ENCODE peak calls at places on chromosomes 7 and 10, in eight cellular contexts. W is RPMI7951; O is retinal pigment epithelial cell; F is stimulated activated CD4-positive, alpha-beta T cell treated with anti-CD3 and anti-CD28 coated beads, Interleukin-12 subunit alpha, Interleukin-12 subunit beta, amount 100 ng/mL, for 24 hours; H is Caco-2; X is CD4-positive, CD25-positive, alpha-beta regulatory T cell; B is choroid plexus epithelial cell; Y is GM04504. Q is an unnamed sample.

GRCh38 chr7:111357691-111358090 is 204.6 kb downstream of the IMMP2L start:
- DNase-seq in W (peak), Y (no peak), O (peak), H (no peak), F (no peak), X (no peak), B (peak), Q (no peak)

GRCh38 chr7:131238260-131238940 is 89.3 kb upstream of the MKLN1 start:
- DNase-seq in O (no peak), Y (peak), W (peak), X (no peak), H (no peak), B (peak), F (no peak), Q (peak)

GRCh38 chr10:34864156-34865075 is 49.3 kb upstream of the PARD3 start:
- DNase-seq in Y (no peak), B (peak), H (no peak), W (no peak), F (no peak), O (no peak), X (no peak), Q (no peak)

GRCh38 chr10:95536017-95536416 is 25.2 kb downstream of the SORBS1 start:
- DNase-seq in H (no peak), F (no peak), Y (no peak), W (no peak), O (peak), X (no peak), B (peak), Q (no peak)

GRCh38 chr10:63464402-63465292 is 1.1 kb downstream of the JMJD1C start:
- DNase-seq in H (no peak), F (no peak), O (no peak), Y (no peak), X (no peak), W (no peak), B (peak), Q (no peak)

GRCh38 chr10:96673318-96674099 is 46.8 kb downstream of the PIK3AP1 start:
- DNase-seq in B (peak), F (no peak), H (peak), W (peak), Y (no peak), X (no peak), O (no peak), Q (peak)

GRCh38 chr10:112724404-112724991 is 225.5 kb upstream of the TCF7L2 start:
- DNase-seq in H (peak), F (no peak), O (no peak), B (no peak), Y (no peak), W (no peak), X (no peak), Q (no peak)

GRCh38 chr10:1553951-1554350 is 183.4 kb downstream of the ADARB2 start:
- DNase-seq in O (no peak), Y (no peak), X (no peak), B (no peak), W (no peak), F (no peak), H (no peak), Q (no peak)

GRCh38 chr7:6416516-6417145 is 31.1 kb downstream of the DAGLB start:
- DNase-seq in W (no peak), O (peak), Y (no peak), F (no peak), H (no peak), X (no peak), B (peak), Q (no peak)

GRCh38 chr7:51067757-51068156 is 248.9 kb downstream of the COBL start:
- DNase-seq in H (peak), Y (peak), W (peak), X (peak), F (peak), B (peak), O (peak), Q (no peak)

GRCh38 chr7:28483868-28484267 is 71.5 kb downstream of the CREB5 start:
- DNase-seq in W (no peak), X (no peak), O (no peak), B (no peak), F (no peak), H (no peak), Y (peak), Q (peak)

GRCh38 chr10:104080762-104081161 is 4.9 kb downstream of the COL17A1 start:
- DNase-seq in X (peak), W (peak), F (no peak), H (no peak), O (no peak), B (no peak), Y (peak), Q (no peak)

GRCh38 chr7:84364708-84365107 is 170.1 kb upstream of the SEMA3A start:
- DNase-seq in X (no peak), Y (peak), W (peak), O (peak), B (peak), F (no peak), H (no peak), Q (peak)

GRCh38 chr7:115135769-115136410 is 214.0 kb downstream of the MDFIC start:
- DNase-seq in X (no peak), O (no peak), Y (no peak), B (peak), H (no peak), F (no peak), W (no peak), Q (no peak)

GRCh38 chr10:97321032-97321806 is 2.1 kb downstream of the FRAT1 start:
- DNase-seq in O (no peak), X (no peak), H (no peak), Y (no peak), W (no peak), B (no peak), F (no peak), Q (no peak)

GRCh38 chr7:40525764-40526163 is 391.0 kb downstream of the SUGCT start:
- DNase-seq in Y (no peak), B (no peak), W (peak), O (no peak), H (no peak), X (no peak), F (no peak), Q (no peak)

GRCh38 chr7:48617988-48618387 is 306.4 kb upstream of the CDC14C start:
- DNase-seq in X (no peak), F (no peak), Y (no peak), O (no peak), H (no peak), W (no peak), B (no peak), Q (no peak)

GRCh38 chr10:133044502-133044901 is 43.2 kb upstream of the ADGRA1 start:
- DNase-seq in B (no peak), F (no peak), X (no peak), H (no peak), Y (no peak), W (no peak), O (no peak), Q (no peak)

GRCh38 chr10:114857922-114858629 is 36.5 kb downstream of the FHIP2A start:
- DNase-seq in O (no peak), Y (no peak), F (no peak), B (no peak), H (no peak), X (no peak), W (no peak), Q (no peak)

GRCh38 chr10:15321431-15322321 is 49.4 kb downstream of the FAM171A1 start:
- DNase-seq in Y (no peak), X (no peak), H (no peak), O (peak), W (no peak), F (no peak), B (peak), Q (no peak)

Q was measured in epithelial cell of proximal tubule.